ENCODE peak calls at places on chromosomes 4 and X, in eight cellular contexts. R is A549, Q is GM23338, M is HCT116, V is SK-N-SH, Y is HL-60, O is GM12878, A is K562. X is an unnamed sample.

GRCh38 chr4:118865091-118865708 is 23.5 kb upstream of the SYNPO2 start:
- DNase-seq in R (peak), V (peak), Y (peak), Q (peak), A (peak), O (no peak), M (peak), X (peak)

GRCh38 chrX:39152106-39152649 is 350.9 kb downstream of the MID1IP1 start:
- DNase-seq in Q (peak), M (no peak), V (peak), R (peak), A (peak), Y (peak), O (no peak), X (peak)

GRCh38 chrX:18654873-18655836 is 16.8 kb downstream of the RS1 start:
- DNase-seq in O (no peak), V (no peak), M (no peak), Y (no peak), R (no peak), A (no peak), Q (no peak), X (no peak)

GRCh38 chr4:147518846-147519767 is 38.2 kb downstream of the EDNRA start:
- DNase-seq in Y (peak), A (peak), O (peak), R (peak), V (peak), Q (peak), M (peak), X (peak)

GRCh38 chr4:102334624-102335023 is 10.7 kb downstream of the SLC39A8 start:
- DNase-seq in R (no peak), Y (no peak), A (no peak), M (no peak), V (no peak), O (no peak), Q (no peak), X (no peak)

GRCh38 chr4:150209140-150209829 is 131.0 kb downstream of the DCLK2 start:
- DNase-seq in Q (peak), R (peak), O (no peak), V (peak), M (peak), A (peak), Y (peak), X (no peak)

GRCh38 chr4:26803462-26803861 is 57.2 kb upstream of the STIM2 start:
- DNase-seq in R (no peak), Y (no peak), Q (peak), A (no peak), M (no peak), V (peak), O (no peak), X (no peak)

GRCh38 chr4:87975466-87975865 is at the start of gene SPP1:
- DNase-seq in A (no peak), Y (peak), M (no peak), O (no peak), R (peak), Q (peak), V (peak), X (no peak)

GRCh38 chrX:150692837-150693781 is at the start of gene MTMR1:
- DNase-seq in R (no peak), A (peak), Q (peak), Y (no peak), M (no peak), O (no peak), V (peak), X (no peak)

GRCh38 chr4:165096776-165097175 is 15.9 kb downstream of the TMEM192 start:
- DNase-seq in M (no peak), Q (peak), A (peak), R (peak), O (no peak), V (peak), Y (no peak), X (no peak)

GRCh38 chr4:113384600-113384999 is 335.1 kb downstream of the ANK2 start:
- DNase-seq in M (peak), Q (no peak), O (no peak), Y (no peak), R (no peak), V (no peak), A (no peak), X (no peak)

GRCh38 chrX:149818652-149819051 is 36.9 kb downstream of the MAGEA9 start:
- DNase-seq in A (no peak), Y (no peak), O (no peak), Q (no peak), M (no peak), V (no peak), R (no peak), X (no peak)

GRCh38 chrX:104427693-104428092 is 138.3 kb upstream of the IL1RAPL2 start:
- DNase-seq in V (no peak), A (no peak), M (no peak), Y (no peak), O (no peak), Q (no peak), R (no peak), X (no peak)
- TF ChIP-seq REST in V (no peak), A (no peak), M (no peak), Y (no peak), O (no peak), Q (no peak), R (no peak), X (no peak)

GRCh38 chrX:119655125-119655524 is 37.8 kb downstream of the SEPTIN6 start:
- DNase-seq in M (no peak), R (peak), O (no peak), A (peak), V (peak), Y (no peak), Q (no peak), X (no peak)
- TF ChIP-seq REST in M (no peak), R (no peak), O (no peak), A (no peak), V (no peak), Y (no peak), Q (no peak), X (no peak)

DNA sequence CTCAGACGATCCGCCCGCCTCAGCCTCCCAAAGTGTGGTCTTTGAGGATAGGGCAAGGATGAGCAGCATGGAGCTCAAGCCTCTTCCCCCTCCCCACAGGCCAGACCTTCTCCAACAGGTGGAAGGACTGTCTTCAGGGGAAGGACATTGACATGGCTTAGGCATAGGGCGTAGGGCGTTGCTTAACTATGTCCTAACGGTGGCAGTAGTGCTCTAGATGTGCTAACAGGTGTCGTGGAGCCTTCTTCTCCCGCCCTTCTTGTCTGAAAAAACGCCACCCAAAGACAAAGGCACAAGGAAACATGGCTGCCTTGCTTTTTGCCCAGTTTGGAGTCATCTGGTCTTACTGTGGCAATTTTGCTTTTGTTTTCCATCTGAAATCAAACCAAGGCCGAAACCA is 219.8 kb downstream of the OR13H1 start:
- DNase-seq in M (no peak), V (peak), Y (peak), R (peak), Q (no peak), O (peak), A (no peak), X (peak)
- TF ChIP-seq REST in M (no peak), V (no peak), Y (no peak), R (no peak), Q (no peak), O (no peak), A (no peak), X (no peak)

GRCh38 chr4:89838005-89838404 is 1.0 kb upstream of the SNCA start:
- DNase-seq in Y (no peak), O (no peak), Q (peak), V (peak), A (peak), M (no peak), R (no peak), X (no peak)
- TF ChIP-seq REST in Y (no peak), O (no peak), Q (no peak), V (no peak), A (no peak), M (no peak), R (no peak), X (no peak)

DNA sequence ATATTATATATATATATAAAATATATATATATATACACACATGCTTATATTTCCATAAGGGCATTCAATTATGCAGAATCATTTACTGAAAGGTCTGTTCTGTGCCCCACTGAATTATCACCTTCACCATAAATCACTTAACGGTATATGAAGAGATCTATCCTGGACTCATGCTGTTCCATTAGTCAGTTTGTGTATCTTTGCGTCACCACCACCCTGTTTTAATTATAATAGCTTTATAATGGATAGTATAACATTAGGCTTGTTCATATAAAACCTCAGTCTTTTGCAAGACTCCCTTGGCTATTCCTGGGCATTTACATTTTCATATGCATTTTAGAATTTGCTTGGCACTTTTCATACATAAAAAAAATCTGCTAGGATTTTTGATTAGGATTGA is 19.1 kb downstream of the WDR17 start:
- DNase-seq in O (no peak), Y (no peak), A (no peak), V (no peak), R (no peak), M (no peak), Q (no peak), X (no peak)
- TF ChIP-seq REST in O (no peak), Y (no peak), A (no peak), V (no peak), R (no peak), M (no peak), Q (no peak), X (no peak)

GRCh38 chr4:154084864-154085263 is 296.0 kb upstream of the SFRP2 start:
- DNase-seq in V (no peak), A (no peak), Q (no peak), O (no peak), Y (no peak), M (no peak), R (no peak), X (no peak)

GRCh38 chr4:154078504-154079350 is 289.8 kb upstream of the SFRP2 start:
- DNase-seq in M (no peak), O (no peak), Q (no peak), A (no peak), V (no peak), R (no peak), Y (no peak), X (no peak)

GRCh38 chr4:154086247-154086646 is 297.4 kb upstream of the SFRP2 start:
- DNase-seq in A (no peak), Y (no peak), R (peak), Q (peak), O (no peak), M (no peak), V (no peak), X (no peak)

GRCh38 chr4:154081391-154081790 is 292.5 kb upstream of the SFRP2 start:
- DNase-seq in Q (no peak), A (no peak), M (no peak), V (no peak), R (no peak), Y (no peak), O (no peak), X (no peak)

DNA sequence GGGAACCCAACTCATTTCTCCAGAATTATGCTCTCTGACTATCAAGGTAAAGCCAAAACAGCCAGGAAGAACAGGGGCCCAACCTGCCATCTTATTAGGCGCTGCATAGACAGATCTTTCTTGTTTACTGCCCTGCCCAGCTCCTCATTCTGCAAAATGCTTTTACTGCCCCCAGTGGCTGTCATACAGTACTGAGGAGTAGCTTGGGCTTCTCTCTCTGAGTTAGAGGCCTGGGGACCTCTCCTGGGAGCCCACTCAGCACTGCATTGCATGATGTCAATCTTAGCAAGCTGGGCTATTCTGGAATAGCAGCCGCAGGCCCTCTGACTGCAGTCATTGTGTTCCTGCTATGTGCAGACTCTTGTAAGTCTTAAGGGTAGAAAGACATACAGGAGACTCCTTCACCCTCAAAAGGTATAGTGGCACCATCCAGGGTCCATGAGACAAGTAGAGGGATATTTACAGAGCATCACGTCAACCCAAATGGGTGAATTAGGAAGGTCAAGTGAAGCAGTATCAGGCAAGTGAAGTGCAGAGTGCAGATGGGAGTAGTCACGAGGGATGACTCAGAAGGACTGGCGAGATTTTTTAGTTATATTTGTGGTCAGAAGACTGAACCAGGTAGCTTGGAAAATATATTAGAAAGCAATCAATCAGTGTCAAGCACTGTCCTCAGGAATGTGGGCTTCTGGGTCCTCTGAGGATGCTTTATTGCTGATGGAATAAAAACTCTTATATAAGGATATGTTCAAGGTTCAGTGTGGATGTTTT is 294.1 kb upstream of the SFRP2 start:
- DNase-seq in R (peak), Y (no peak), V (peak), A (peak), O (no peak), M (no peak), Q (peak), X (no peak)
- TF ChIP-seq REST in R (no peak), Y (no peak), V (no peak), A (no peak), O (no peak), M (no peak), Q (no peak), X (no peak)

DNA sequence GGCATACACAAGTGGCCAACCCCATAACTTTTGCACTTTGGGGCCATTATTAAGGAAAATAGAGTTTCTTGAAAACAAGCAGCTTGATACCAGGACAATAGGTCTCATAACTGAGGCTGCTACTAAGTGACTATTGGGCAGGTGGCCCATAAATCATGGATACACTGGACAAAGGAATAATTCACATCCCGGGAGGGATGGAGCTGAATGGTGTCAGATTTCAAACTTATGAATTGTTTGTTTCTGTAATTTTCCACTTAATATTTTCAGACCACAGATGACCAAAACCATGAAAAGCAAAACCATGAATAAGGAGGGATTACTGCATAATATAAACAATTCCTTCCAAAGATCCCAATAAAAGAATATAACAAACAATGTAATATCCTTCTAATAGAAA is 114.4 kb downstream of the WDFY3 start:
- DNase-seq in V (no peak), A (no peak), M (peak), R (no peak), Q (no peak), O (no peak), Y (no peak), X (no peak)
- TF ChIP-seq REST in V (no peak), A (no peak), M (no peak), R (no peak), Q (no peak), O (no peak), Y (no peak), X (no peak)

GRCh38 chr4:15921592-15921932 is 17.0 kb downstream of the FGFBP1 start:
- DNase-seq in A (no peak), Q (no peak), M (no peak), O (no peak), Y (no peak), R (no peak), V (no peak), X (no peak)

GRCh38 chr4:15914736-15915135 is 23.8 kb downstream of the FGFBP1 start:
- DNase-seq in A (no peak), Y (no peak), Q (no peak), V (no peak), O (no peak), M (no peak), R (no peak), X (no peak)

GRCh38 chr4:15920723-15921591 is 17.6 kb downstream of the FGFBP1 start:
- DNase-seq in V (no peak), M (peak), R (peak), Y (no peak), A (no peak), Q (no peak), O (no peak), X (peak)

GRCh38 chr4:15917297-15917696 is 21.2 kb downstream of the FGFBP1 start:
- DNase-seq in V (no peak), O (no peak), Y (no peak), R (no peak), M (no peak), A (no peak), Q (no peak), X (no peak)

DNA sequence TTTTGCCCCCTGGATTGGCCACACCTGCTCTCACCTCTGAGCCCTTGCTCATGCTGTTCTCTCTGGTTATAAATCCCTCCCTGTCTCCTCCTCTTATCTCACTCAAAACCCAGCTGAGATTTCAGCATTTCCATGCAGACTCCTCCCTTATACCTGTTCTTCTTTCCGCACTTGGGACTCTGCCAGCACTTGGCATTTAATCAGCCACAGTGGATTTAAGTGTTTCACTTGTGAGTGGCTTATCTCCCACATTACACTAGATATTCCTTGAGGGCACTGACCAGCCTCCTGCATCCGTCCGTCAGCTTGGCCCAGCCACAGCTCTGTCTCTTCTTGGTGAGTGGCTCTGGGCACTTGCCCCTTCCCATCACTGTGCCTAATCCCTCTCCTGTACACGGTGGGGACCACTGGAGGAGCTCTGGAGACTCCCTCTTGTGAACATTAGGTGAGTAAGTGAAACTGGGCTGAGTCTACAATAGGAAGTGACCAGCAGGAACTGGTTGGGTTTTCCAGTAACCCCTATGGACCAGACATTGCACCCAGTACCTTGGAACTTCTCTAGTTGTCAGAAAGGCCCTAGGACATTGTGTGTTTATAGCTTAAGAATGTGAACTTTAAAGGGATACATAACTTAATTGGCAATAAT is 19.9 kb downstream of the FGFBP1 start:
- DNase-seq in Q (no peak), V (peak), Y (no peak), A (no peak), M (no peak), O (no peak), R (no peak), X (no peak)
- TF ChIP-seq REST in Q (no peak), V (no peak), Y (no peak), A (no peak), M (no peak), O (no peak), R (no peak), X (no peak)

GRCh38 chr4:94669672-94670664 is 87.8 kb upstream of the BMPR1B start:
- DNase-seq in A (no peak), Q (no peak), R (peak), Y (no peak), M (no peak), V (no peak), O (no peak), X (no peak)

GRCh38 chr4:94671113-94671512 is 86.6 kb upstream of the BMPR1B start:
- DNase-seq in Q (no peak), A (no peak), O (no peak), M (no peak), R (no peak), Y (no peak), V (no peak), X (no peak)

GRCh38 chr4:94678896-94679295 is 78.9 kb upstream of the BMPR1B start:
- DNase-seq in Y (no peak), A (no peak), Q (no peak), V (no peak), R (no peak), M (no peak), O (no peak), X (no peak)

GRCh38 chr4:94676910-94677309 is 80.8 kb upstream of the BMPR1B start:
- DNase-seq in V (no peak), Q (no peak), M (no peak), R (no peak), O (no peak), A (no peak), Y (no peak), X (no peak)

GRCh38 chr4:94673961-94674360 is 83.8 kb upstream of the BMPR1B start:
- DNase-seq in Y (no peak), M (no peak), A (no peak), R (no peak), V (no peak), Q (no peak), O (no peak), X (no peak)
- TF ChIP-seq REST in Y (no peak), M (no peak), A (no peak), R (no peak), V (no peak), Q (no peak), O (no peak), X (no peak)